ENCODE peak calls at places on chromosomes 1 and 21, in six cellular contexts. One of them, this sample, is unnamed.

GRCh38 chr1:229440821-229441537 is 7.1 kb upstream of the ACTA1 start:
- DNase-seq in brain microvascular endothelial cell: peak; percentile 72
- DNase-seq in IMR-90: peak; percentile 90
- DNase-seq in Panc1: no peak
- DNase-seq in lung: no peak
- DNase-seq in naive thymus-derived CD4-positive, alpha-beta T cell: no peak
- DNase-seq in this sample: no peak

GRCh38 chr1:14824314-14824915 is 225.9 kb downstream of the KAZN start:
- DNase-seq in brain microvascular endothelial cell: no peak
- DNase-seq in IMR-90: no peak
- DNase-seq in Panc1: no peak
- DNase-seq in lung: no peak
- DNase-seq in naive thymus-derived CD4-positive, alpha-beta T cell: no peak
- DNase-seq in this sample: no peak

GRCh38 chr1:35577071-35577998 is 4.2 kb downstream of the TFAP2E start:
- DNase-seq in brain microvascular endothelial cell: no peak
- DNase-seq in IMR-90: no peak
- DNase-seq in Panc1: no peak
- DNase-seq in lung: no peak
- DNase-seq in naive thymus-derived CD4-positive, alpha-beta T cell: peak; percentile 65
- DNase-seq in this sample: peak; percentile 91

GRCh38 chr1:2213576-2214505 is 14.3 kb upstream of the SKI start:
- DNase-seq in brain microvascular endothelial cell: peak; percentile 72
- DNase-seq in IMR-90: peak; percentile 86
- DNase-seq in Panc1: no peak
- DNase-seq in lung: no peak
- DNase-seq in naive thymus-derived CD4-positive, alpha-beta T cell: no peak
- DNase-seq in this sample: no peak

GRCh38 chr1:61087574-61087973 is 5.2 kb downstream of the NFIA start:
- DNase-seq in brain microvascular endothelial cell: no peak
- DNase-seq in IMR-90: no peak
- DNase-seq in Panc1: no peak
- DNase-seq in lung: no peak
- DNase-seq in naive thymus-derived CD4-positive, alpha-beta T cell: no peak
- DNase-seq in this sample: no peak

GRCh38 chr21:16644690-16645089 is 868.2 kb upstream of the CXADR start:
- DNase-seq in brain microvascular endothelial cell: no peak
- DNase-seq in IMR-90: peak; percentile 20
- DNase-seq in Panc1: no peak
- DNase-seq in lung: no peak
- DNase-seq in naive thymus-derived CD4-positive, alpha-beta T cell: no peak
- DNase-seq in this sample: no peak

GRCh38 chr1:111747282-111747734 is 8.1 kb upstream of the INKA2 start:
- DNase-seq in brain microvascular endothelial cell: peak; percentile 76
- DNase-seq in IMR-90: peak; percentile 77
- DNase-seq in Panc1: no peak
- DNase-seq in lung: peak; percentile 76
- DNase-seq in naive thymus-derived CD4-positive, alpha-beta T cell: peak; percentile 53
- DNase-seq in this sample: peak; percentile 87

GRCh38 chr1:152442765-152443164 is 28.7 kb upstream of the CRNN start:
- DNase-seq in brain microvascular endothelial cell: no peak
- DNase-seq in IMR-90: no peak
- DNase-seq in Panc1: no peak
- DNase-seq in lung: no peak
- DNase-seq in naive thymus-derived CD4-positive, alpha-beta T cell: no peak
- DNase-seq in this sample: no peak

GRCh38 chr1:216183007-216183406 is 240.2 kb downstream of the USH2A start:
- DNase-seq in brain microvascular endothelial cell: peak; percentile 23
- DNase-seq in IMR-90: peak; percentile 65
- DNase-seq in Panc1: no peak
- DNase-seq in lung: no peak
- DNase-seq in naive thymus-derived CD4-positive, alpha-beta T cell: no peak
- DNase-seq in this sample: no peak

GRCh38 chr1:2786329-2787162 is 14.9 kb downstream of the TTC34 start:
- DNase-seq in brain microvascular endothelial cell: no peak
- DNase-seq in IMR-90: no peak
- DNase-seq in Panc1: no peak
- DNase-seq in lung: no peak
- DNase-seq in naive thymus-derived CD4-positive, alpha-beta T cell: peak; percentile 58
- DNase-seq in this sample: peak; percentile 1

GRCh38 chr1:86948212-86948611 is 33.8 kb downstream of the HS2ST1 start:
- DNase-seq in brain microvascular endothelial cell: no peak
- DNase-seq in IMR-90: peak; percentile 45
- DNase-seq in Panc1: no peak
- DNase-seq in lung: no peak
- DNase-seq in naive thymus-derived CD4-positive, alpha-beta T cell: no peak
- DNase-seq in this sample: no peak

GRCh38 chr1:35432231-35432630 is 125.0 kb downstream of the KIAA0319L start:
- DNase-seq in brain microvascular endothelial cell: no peak
- DNase-seq in IMR-90: no peak
- DNase-seq in Panc1: no peak
- DNase-seq in lung: no peak
- DNase-seq in naive thymus-derived CD4-positive, alpha-beta T cell: no peak
- DNase-seq in this sample: no peak

GRCh38 chr1:54940027-54940426 is 40.4 kb upstream of the TMEM61 start:
- DNase-seq in brain microvascular endothelial cell: no peak
- DNase-seq in IMR-90: peak; percentile 31
- DNase-seq in Panc1: no peak
- DNase-seq in lung: no peak
- DNase-seq in naive thymus-derived CD4-positive, alpha-beta T cell: no peak
- DNase-seq in this sample: no peak

GRCh38 chr21:29224006-29224405 is 74.7 kb upstream of the BACH1 start:
- DNase-seq in brain microvascular endothelial cell: no peak
- DNase-seq in IMR-90: no peak
- DNase-seq in Panc1: no peak
- DNase-seq in lung: no peak
- DNase-seq in naive thymus-derived CD4-positive, alpha-beta T cell: no peak
- DNase-seq in this sample: no peak

GRCh38 chr1:169681094-169681493 is 30.3 kb downstream of the SELL start:
- DNase-seq in brain microvascular endothelial cell: no peak
- DNase-seq in IMR-90: no peak
- DNase-seq in Panc1: no peak
- DNase-seq in lung: no peak
- DNase-seq in naive thymus-derived CD4-positive, alpha-beta T cell: no peak
- DNase-seq in this sample: no peak

GRCh38 chr1:53043271-53043670 is 18.7 kb upstream of the PODN start:
- DNase-seq in brain microvascular endothelial cell: no peak
- DNase-seq in IMR-90: peak; percentile 93
- DNase-seq in Panc1: no peak
- DNase-seq in lung: no peak
- DNase-seq in naive thymus-derived CD4-positive, alpha-beta T cell: no peak
- DNase-seq in this sample: no peak

GRCh38 chr21:38140192-38140905 is 116.4 kb upstream of the KCNJ15 start:
- DNase-seq in brain microvascular endothelial cell: peak; percentile 4
- DNase-seq in IMR-90: peak; percentile 25
- DNase-seq in Panc1: no peak
- DNase-seq in lung: peak; percentile 61
- DNase-seq in naive thymus-derived CD4-positive, alpha-beta T cell: no peak
- DNase-seq in this sample: no peak

GRCh38 chr1:220135755-220136154 is 41.8 kb downstream of the IARS2 start:
- DNase-seq in brain microvascular endothelial cell: no peak
- DNase-seq in IMR-90: no peak
- DNase-seq in Panc1: no peak
- DNase-seq in lung: no peak
- DNase-seq in naive thymus-derived CD4-positive, alpha-beta T cell: no peak
- DNase-seq in this sample: no peak

GRCh38 chr1:83555871-83556270 is 443.1 kb downstream of the TTLL7 start:
- DNase-seq in brain microvascular endothelial cell: no peak
- DNase-seq in IMR-90: no peak
- DNase-seq in Panc1: no peak
- DNase-seq in lung: no peak
- DNase-seq in naive thymus-derived CD4-positive, alpha-beta T cell: no peak
- DNase-seq in this sample: no peak

GRCh38 chr1:105934806-105935205 is 1121.7 kb upstream of the PRMT6 start:
- DNase-seq in brain microvascular endothelial cell: no peak
- DNase-seq in IMR-90: no peak
- DNase-seq in Panc1: no peak
- DNase-seq in lung: no peak
- DNase-seq in naive thymus-derived CD4-positive, alpha-beta T cell: no peak
- DNase-seq in this sample: no peak

GRCh38 chr1:60911980-60912692 is 170.2 kb upstream of the NFIA start:
- DNase-seq in brain microvascular endothelial cell: no peak
- DNase-seq in IMR-90: no peak
- DNase-seq in Panc1: no peak
- DNase-seq in lung: no peak
- DNase-seq in naive thymus-derived CD4-positive, alpha-beta T cell: no peak
- DNase-seq in this sample: no peak

GRCh38 chr1:85818371-85818770 is 110.1 kb upstream of the ZNHIT6 start:
- DNase-seq in brain microvascular endothelial cell: peak; percentile 3
- DNase-seq in IMR-90: peak; percentile 79
- DNase-seq in Panc1: peak; percentile 79
- DNase-seq in lung: no peak
- DNase-seq in naive thymus-derived CD4-positive, alpha-beta T cell: no peak
- DNase-seq in this sample: no peak

GRCh38 chr1:21105807-21106206 is 70.9 kb downstream of the EIF4G3 start:
- DNase-seq in brain microvascular endothelial cell: no peak
- DNase-seq in IMR-90: no peak
- DNase-seq in Panc1: no peak
- DNase-seq in lung: no peak
- DNase-seq in naive thymus-derived CD4-positive, alpha-beta T cell: no peak
- DNase-seq in this sample: no peak

GRCh38 chr1:40664167-40664537 is 1.3 kb downstream of the RIMS3 start:
- DNase-seq in brain microvascular endothelial cell: no peak
- DNase-seq in IMR-90: no peak
- DNase-seq in Panc1: no peak
- DNase-seq in lung: no peak
- DNase-seq in naive thymus-derived CD4-positive, alpha-beta T cell: no peak
- DNase-seq in this sample: no peak

GRCh38 chr1:6347641-6348487 is 45.7 kb downstream of the ACOT7 start:
- DNase-seq in brain microvascular endothelial cell: no peak
- DNase-seq in IMR-90: peak; percentile 19
- DNase-seq in Panc1: peak; percentile 22
- DNase-seq in lung: no peak
- DNase-seq in naive thymus-derived CD4-positive, alpha-beta T cell: peak; percentile 77
- DNase-seq in this sample: peak; percentile 57

GRCh38 chr21:38804617-38805281 is 980 bp upstream of the ETS2 start:
- DNase-seq in brain microvascular endothelial cell: peak; percentile 79
- DNase-seq in IMR-90: peak; percentile 54
- DNase-seq in Panc1: no peak
- DNase-seq in lung: peak; percentile 75
- DNase-seq in naive thymus-derived CD4-positive, alpha-beta T cell: no peak
- DNase-seq in this sample: no peak

GRCh38 chr1:115166531-115167091 is 77.3 kb upstream of the TSPAN2 start:
- DNase-seq in brain microvascular endothelial cell: peak; percentile 78
- DNase-seq in IMR-90: peak; percentile 70
- DNase-seq in Panc1: no peak
- DNase-seq in lung: no peak
- DNase-seq in naive thymus-derived CD4-positive, alpha-beta T cell: no peak
- DNase-seq in this sample: no peak

GRCh38 chr1:167933779-167934178 is 2.7 kb upstream of the DCAF6 start:
- DNase-seq in brain microvascular endothelial cell: no peak
- DNase-seq in IMR-90: no peak
- DNase-seq in Panc1: no peak
- DNase-seq in lung: no peak
- DNase-seq in naive thymus-derived CD4-positive, alpha-beta T cell: no peak
- DNase-seq in this sample: no peak
- H3K4me3 ChIP-seq in brain microvascular endothelial cell: no peak overlapping the region
- H3K4me3 ChIP-seq in IMR-90: no peak overlapping the region
- H3K4me3 ChIP-seq in Panc1: peak overlapping the region; percentile 96
- H3K4me3 ChIP-seq in lung: no peak overlapping the region
- H3K4me3 ChIP-seq in naive thymus-derived CD4-positive, alpha-beta T cell: no peak overlapping the region
- H3K4me3 ChIP-seq in this sample: no peak overlapping the region

DNA sequence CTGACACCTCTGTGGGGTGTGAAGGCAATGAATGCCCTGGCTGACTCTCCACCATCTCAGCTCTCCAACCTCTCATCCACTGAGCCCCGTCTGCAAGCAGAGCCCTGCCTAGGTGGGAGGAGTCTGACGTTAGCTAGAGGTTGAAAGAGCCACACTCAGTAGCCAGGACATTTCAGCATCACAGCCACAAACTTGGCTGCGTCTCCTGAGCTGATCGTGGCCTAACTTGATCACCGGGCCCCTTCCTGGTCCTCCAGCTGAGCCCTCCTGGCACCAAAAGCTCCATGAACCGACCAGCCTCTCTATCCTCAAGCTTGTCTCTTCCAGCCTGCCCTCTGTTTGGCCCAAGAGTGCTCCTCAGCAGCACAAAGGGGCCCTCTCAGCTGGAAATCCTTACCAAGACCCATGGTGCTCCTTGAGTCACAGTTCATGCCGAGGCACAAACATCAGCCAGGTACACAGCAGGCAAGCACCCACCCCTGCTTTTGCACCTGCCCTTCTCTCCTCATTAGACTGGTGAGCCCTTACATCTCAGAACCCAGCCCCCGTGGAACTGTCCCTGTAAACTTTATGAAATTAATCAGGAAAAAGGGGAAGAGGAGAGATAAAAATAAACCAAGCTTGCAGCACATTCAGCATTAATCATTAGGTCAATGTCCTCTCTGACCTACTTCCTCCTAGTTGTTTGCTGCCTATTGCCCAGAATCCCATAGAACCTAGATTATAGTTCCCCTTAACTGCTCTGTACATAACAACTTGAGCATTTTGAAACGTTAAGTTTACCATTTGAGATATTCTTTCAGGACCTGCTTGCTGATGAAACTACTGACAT is 738.6 kb downstream of the MATN1 start:
- DNase-seq in brain microvascular endothelial cell: no peak
- DNase-seq in IMR-90: no peak
- DNase-seq in Panc1: no peak
- DNase-seq in lung: peak; percentile 28
- DNase-seq in naive thymus-derived CD4-positive, alpha-beta T cell: no peak
- DNase-seq in this sample: no peak
- H3K4me3 ChIP-seq in brain microvascular endothelial cell: no peak overlapping the region
- H3K4me3 ChIP-seq in IMR-90: no peak overlapping the region
- H3K4me3 ChIP-seq in Panc1: no peak overlapping the region
- H3K4me3 ChIP-seq in lung: no peak overlapping the region
- H3K4me3 ChIP-seq in naive thymus-derived CD4-positive, alpha-beta T cell: no peak overlapping the region
- H3K4me3 ChIP-seq in this sample: no peak overlapping the region

GRCh38 chr1:156896490-156897033 is 3.0 kb downstream of the PEAR1 start:
- DNase-seq in brain microvascular endothelial cell: peak; percentile 81
- DNase-seq in IMR-90: peak; percentile 92
- DNase-seq in Panc1: peak; percentile 76
- DNase-seq in lung: no peak
- DNase-seq in naive thymus-derived CD4-positive, alpha-beta T cell: no peak
- DNase-seq in this sample: no peak
- H3K4me3 ChIP-seq in brain microvascular endothelial cell: no peak overlapping the region
- H3K4me3 ChIP-seq in IMR-90: no peak overlapping the region
- H3K4me3 ChIP-seq in Panc1: no peak overlapping the region
- H3K4me3 ChIP-seq in lung: no peak overlapping the region
- H3K4me3 ChIP-seq in naive thymus-derived CD4-positive, alpha-beta T cell: no peak overlapping the region
- H3K4me3 ChIP-seq in this sample: no peak overlapping the region

GRCh38 chr21:41361053-41361785 is 608 bp upstream of the MX2 start:
- DNase-seq in brain microvascular endothelial cell: no peak
- DNase-seq in IMR-90: no peak
- DNase-seq in Panc1: no peak
- DNase-seq in lung: peak; percentile 28
- DNase-seq in naive thymus-derived CD4-positive, alpha-beta T cell: no peak
- DNase-seq in this sample: no peak

GRCh38 chr21:41361786-41362604 is at the start of gene MX2:
- DNase-seq in brain microvascular endothelial cell: peak; percentile 40
- DNase-seq in IMR-90: peak; percentile 81
- DNase-seq in Panc1: no peak
- DNase-seq in lung: peak; percentile 61
- DNase-seq in naive thymus-derived CD4-positive, alpha-beta T cell: peak; percentile 96
- DNase-seq in this sample: peak; percentile 98

GRCh38 chr21:41364308-41364707 is 2.5 kb downstream of the MX2 start:
- DNase-seq in brain microvascular endothelial cell: no peak
- DNase-seq in IMR-90: no peak
- DNase-seq in Panc1: no peak
- DNase-seq in lung: no peak
- DNase-seq in naive thymus-derived CD4-positive, alpha-beta T cell: no peak
- DNase-seq in this sample: no peak

GRCh38 chr21:41363370-41364270 is 1.8 kb downstream of the MX2 start:
- DNase-seq in brain microvascular endothelial cell: no peak
- DNase-seq in IMR-90: no peak
- DNase-seq in Panc1: no peak
- DNase-seq in lung: no peak
- DNase-seq in naive thymus-derived CD4-positive, alpha-beta T cell: no peak
- DNase-seq in this sample: no peak

GRCh38 chr21:41362605-41363369 is 960 bp downstream of the MX2 start:
- DNase-seq in brain microvascular endothelial cell: no peak
- DNase-seq in IMR-90: no peak
- DNase-seq in Panc1: no peak
- DNase-seq in lung: no peak
- DNase-seq in naive thymus-derived CD4-positive, alpha-beta T cell: no peak
- DNase-seq in this sample: no peak
- H3K4me3 ChIP-seq in brain microvascular endothelial cell: no peak overlapping the region
- H3K4me3 ChIP-seq in IMR-90: no peak overlapping the region
- H3K4me3 ChIP-seq in Panc1: no peak overlapping the region
- H3K4me3 ChIP-seq in lung: no peak overlapping the region
- H3K4me3 ChIP-seq in naive thymus-derived CD4-positive, alpha-beta T cell: peak overlapping the region; percentile 84
- H3K4me3 ChIP-seq in this sample: peak overlapping the region; percentile 42

This sample was measured in Jurkat, Clone E6-1.